ENCODE peak calls at places on chromosomes 16 and 17, in four cellular contexts. One of them, this sample, is unnamed.

GRCh38 chr17:50169881-50170459 is 4.2 kb downstream of the SGCA start:
- DNase-seq in sigmoid colon: no peak
- DNase-seq in stomach: no peak
- DNase-seq in tibial nerve: no peak
- DNase-seq in this sample: no peak

GRCh38 chr17:35373984-35374765 is 754 bp upstream of the SLFN11 start:
- DNase-seq in sigmoid colon: peak
- DNase-seq in tibial nerve: peak
- DNase-seq in stomach: peak
- DNase-seq in this sample: peak

GRCh38 chr16:57519796-57520360 is 16.5 kb downstream of the CCDC102A start:
- DNase-seq in sigmoid colon: peak
- DNase-seq in stomach: peak
- DNase-seq in tibial nerve: peak
- DNase-seq in this sample: peak

GRCh38 chr17:41678907-41679739 is 9.6 kb upstream of the EIF1 start:
- DNase-seq in sigmoid colon: peak
- DNase-seq in tibial nerve: no peak
- DNase-seq in stomach: no peak
- DNase-seq in this sample: no peak

GRCh38 chr17:79706931-79707382 is 23.8 kb upstream of the ENPP7 start:
- DNase-seq in sigmoid colon: peak
- DNase-seq in stomach: no peak
- DNase-seq in tibial nerve: no peak
- DNase-seq in this sample: no peak

GRCh38 chr16:68368602-68368944 is 57.8 kb downstream of the PRMT7 start:
- DNase-seq in tibial nerve: no peak
- DNase-seq in sigmoid colon: no peak
- DNase-seq in stomach: no peak
- DNase-seq in this sample: no peak

GRCh38 chr17:66301418-66301863 is 972 bp upstream of the PRKCA start:
- DNase-seq in stomach: no peak
- DNase-seq in tibial nerve: no peak
- DNase-seq in sigmoid colon: no peak
- DNase-seq in this sample: no peak

GRCh38 chr16:89923640-89924297 is 627 bp downstream of the TUBB3 start:
- DNase-seq in tibial nerve: no peak
- DNase-seq in stomach: no peak
- DNase-seq in sigmoid colon: no peak
- DNase-seq in this sample: no peak

GRCh38 chr17:58337126-58337599 is 8.6 kb upstream of the TSPOAP1 start:
- DNase-seq in sigmoid colon: no peak
- DNase-seq in tibial nerve: no peak
- DNase-seq in stomach: no peak
- DNase-seq in this sample: no peak

GRCh38 chr16:82627811-82628339 is 1.1 kb downstream of the CDH13 start:
- DNase-seq in sigmoid colon: peak
- DNase-seq in tibial nerve: no peak
- DNase-seq in stomach: peak
- DNase-seq in this sample: peak

GRCh38 chr16:47229053-47229640 is 85.4 kb upstream of the NETO2 start:
- DNase-seq in sigmoid colon: no peak
- DNase-seq in stomach: no peak
- DNase-seq in tibial nerve: no peak
- DNase-seq in this sample: no peak

GRCh38 chr17:50165867-50166517 is at the start of gene SGCA:
- DNase-seq in sigmoid colon: no peak
- DNase-seq in stomach: no peak
- DNase-seq in tibial nerve: no peak
- DNase-seq in this sample: no peak

GRCh38 chr16:67280090-67281015 is 1.0 kb downstream of the PLEKHG4 start:
- DNase-seq in stomach: no peak
- DNase-seq in tibial nerve: no peak
- DNase-seq in sigmoid colon: no peak
- DNase-seq in this sample: no peak

GRCh38 chr16:48099455-48099854 is 56.3 kb downstream of the ABCC12 start:
- DNase-seq in sigmoid colon: no peak
- DNase-seq in tibial nerve: no peak
- DNase-seq in stomach: no peak
- DNase-seq in this sample: peak

GRCh38 chr16:30543067-30543466 is 8.4 kb upstream of the ZNF747 start:
- DNase-seq in tibial nerve: no peak
- DNase-seq in sigmoid colon: no peak
- DNase-seq in stomach: no peak
- DNase-seq in this sample: no peak

GRCh38 chr17:49873466-49873865 is 25.6 kb upstream of the TAC4 start:
- DNase-seq in sigmoid colon: no peak
- DNase-seq in stomach: no peak
- DNase-seq in tibial nerve: no peak
- DNase-seq in this sample: no peak

GRCh38 chr16:31513126-31513525 is 4.9 kb upstream of the RUSF1 start:
- DNase-seq in stomach: no peak
- DNase-seq in tibial nerve: no peak
- DNase-seq in sigmoid colon: no peak
- DNase-seq in this sample: no peak

GRCh38 chr17:9672266-9672665 is 26.9 kb downstream of the USP43 start:
- DNase-seq in stomach: no peak
- DNase-seq in sigmoid colon: no peak
- DNase-seq in tibial nerve: no peak
- DNase-seq in this sample: no peak

GRCh38 chr16:81485824-81486554 is 41.4 kb downstream of the CMIP start:
- DNase-seq in sigmoid colon: no peak
- DNase-seq in tibial nerve: no peak
- DNase-seq in stomach: no peak
- DNase-seq in this sample: no peak

GRCh38 chr16:20868890-20869289 is 31.3 kb downstream of the DCUN1D3 start:
- DNase-seq in sigmoid colon: peak
- DNase-seq in stomach: peak
- DNase-seq in tibial nerve: peak
- DNase-seq in this sample: peak

GRCh38 chr17:79669861-79670260 is 59.0 kb upstream of the RBFOX3 start:
- DNase-seq in stomach: no peak
- DNase-seq in sigmoid colon: no peak
- DNase-seq in tibial nerve: no peak
- DNase-seq in this sample: no peak

GRCh38 chr17:2396568-2397246 is 4.2 kb downstream of the MNT start:
- DNase-seq in sigmoid colon: peak
- DNase-seq in stomach: peak
- DNase-seq in tibial nerve: peak
- DNase-seq in this sample: peak

GRCh38 chr16:21603920-21604319 is 4.5 kb downstream of the METTL9 start:
- DNase-seq in sigmoid colon: no peak
- DNase-seq in tibial nerve: no peak
- DNase-seq in stomach: no peak
- DNase-seq in this sample: no peak

GRCh38 chr17:2393184-2393953 is 7.5 kb downstream of the MNT start:
- DNase-seq in stomach: peak
- DNase-seq in sigmoid colon: peak
- DNase-seq in tibial nerve: peak
- DNase-seq in this sample: peak

GRCh38 chr17:68248886-68249872 is 1.3 kb downstream of the AMZ2 start:
- DNase-seq in stomach: no peak
- DNase-seq in sigmoid colon: no peak
- DNase-seq in tibial nerve: no peak
- DNase-seq in this sample: no peak

GRCh38 chr16:27253526-27253930 is 15.0 kb downstream of the NSMCE1 start:
- DNase-seq in stomach: no peak
- DNase-seq in sigmoid colon: no peak
- DNase-seq in tibial nerve: no peak
- DNase-seq in this sample: peak

GRCh38 chr17:28372203-28372944 is 880 bp downstream of the SARM1 start:
- DNase-seq in sigmoid colon: no peak
- DNase-seq in stomach: no peak
- DNase-seq in tibial nerve: no peak
- DNase-seq in this sample: no peak

GRCh38 chr16:17835118-17835949 is 364.6 kb upstream of the XYLT1 start:
- DNase-seq in tibial nerve: no peak
- DNase-seq in stomach: no peak
- DNase-seq in sigmoid colon: no peak
- DNase-seq in this sample: no peak

GRCh38 chr17:72193395-72194106 is 72.7 kb downstream of the SOX9 start:
- DNase-seq in tibial nerve: no peak
- DNase-seq in stomach: no peak
- DNase-seq in sigmoid colon: no peak
- DNase-seq in this sample: no peak

GRCh38 chr17:7237761-7238417 is 1.4 kb downstream of the PHF23 start:
- DNase-seq in stomach: peak
- DNase-seq in tibial nerve: peak
- DNase-seq in sigmoid colon: peak
- DNase-seq in this sample: no peak
- TF ChIP-seq POLR2A in stomach: no peak
- TF ChIP-seq POLR2A in tibial nerve: no peak
- TF ChIP-seq POLR2A in sigmoid colon: no peak
- TF ChIP-seq POLR2A in this sample: peak

GRCh38 chr17:29389994-29390855 is at the start of gene TAOK1:
- DNase-seq in tibial nerve: peak
- DNase-seq in sigmoid colon: peak
- DNase-seq in stomach: peak
- DNase-seq in this sample: peak

GRCh38 chr17:29394761-29395160 is 4.6 kb downstream of the TAOK1 start:
- DNase-seq in stomach: no peak
- DNase-seq in tibial nerve: no peak
- DNase-seq in sigmoid colon: peak
- DNase-seq in this sample: no peak

GRCh38 chr17:29388937-29389336 is 1.2 kb upstream of the TAOK1 start:
- DNase-seq in stomach: no peak
- DNase-seq in sigmoid colon: no peak
- DNase-seq in tibial nerve: no peak
- DNase-seq in this sample: no peak

GRCh38 chr17:29393451-29393850 is 3.3 kb downstream of the TAOK1 start:
- DNase-seq in stomach: no peak
- DNase-seq in sigmoid colon: no peak
- DNase-seq in tibial nerve: no peak
- DNase-seq in this sample: no peak

DNA sequence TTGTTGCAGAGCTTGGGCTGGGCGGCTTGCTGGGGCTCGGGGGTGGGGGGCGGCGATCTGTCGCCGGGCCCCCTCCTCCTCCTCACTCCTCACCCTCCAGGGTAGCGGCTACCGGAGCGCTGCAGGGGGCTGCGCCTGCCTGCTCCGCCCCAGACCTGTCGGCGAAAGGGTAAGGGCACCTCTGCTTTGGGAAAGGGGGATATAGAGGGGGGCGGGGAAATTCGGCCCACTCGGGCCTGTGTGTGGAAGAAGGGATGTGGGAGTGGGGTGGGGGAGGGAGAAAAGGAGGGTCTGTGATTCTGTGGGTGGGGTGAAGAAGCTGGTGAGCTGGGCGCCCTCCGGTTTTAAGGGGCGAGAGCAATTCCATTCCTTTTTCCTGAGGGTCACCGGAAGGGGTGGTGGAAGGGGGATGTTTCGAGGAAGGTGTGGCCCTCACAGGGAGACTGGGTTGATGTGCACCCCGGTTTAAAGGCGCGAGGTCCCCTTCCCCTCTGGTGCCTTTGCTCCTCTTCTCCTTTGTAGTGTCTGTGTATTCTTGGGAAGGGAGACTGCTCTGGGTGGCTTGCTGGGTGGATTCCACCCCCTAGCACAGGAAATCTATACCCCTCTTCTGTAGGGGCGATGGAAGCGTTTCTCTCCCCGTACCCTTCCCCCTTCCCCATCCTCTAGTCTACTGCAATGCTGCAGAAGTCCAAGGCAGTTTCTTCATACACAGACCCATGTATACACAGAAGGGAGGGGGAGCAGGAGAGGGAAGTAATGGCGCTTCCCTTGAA is 881 bp downstream of the TAOK1 start:
- DNase-seq in stomach: no peak
- DNase-seq in tibial nerve: no peak
- DNase-seq in sigmoid colon: no peak
- DNase-seq in this sample: peak
- TF ChIP-seq POLR2A in stomach: no peak
- TF ChIP-seq POLR2A in tibial nerve: no peak
- TF ChIP-seq POLR2A in sigmoid colon: no peak
- TF ChIP-seq POLR2A in this sample: no peak

GRCh38 chr16:85674418-85674755 is 14.4 kb downstream of the GINS2 start:
- DNase-seq in stomach: no peak
- DNase-seq in sigmoid colon: no peak
- DNase-seq in tibial nerve: no peak
- DNase-seq in this sample: no peak

GRCh38 chr16:85674828-85675227 is 13.9 kb downstream of the GINS2 start:
- DNase-seq in tibial nerve: no peak
- DNase-seq in sigmoid colon: no peak
- DNase-seq in stomach: no peak
- DNase-seq in this sample: no peak

GRCh38 chr16:85675528-85675927 is 13.2 kb downstream of the GINS2 start:
- DNase-seq in tibial nerve: no peak
- DNase-seq in stomach: no peak
- DNase-seq in sigmoid colon: no peak
- DNase-seq in this sample: no peak

GRCh38 chr16:85676466-85676865 is 12.3 kb downstream of the GINS2 start:
- DNase-seq in stomach: no peak
- DNase-seq in sigmoid colon: no peak
- DNase-seq in tibial nerve: no peak
- DNase-seq in this sample: no peak

GRCh38 chr16:85673529-85674417 is 15.0 kb downstream of the GINS2 start:
- DNase-seq in tibial nerve: no peak
- DNase-seq in sigmoid colon: no peak
- DNase-seq in stomach: peak
- DNase-seq in this sample: no peak
- TF ChIP-seq POLR2A in tibial nerve: no peak
- TF ChIP-seq POLR2A in sigmoid colon: no peak
- TF ChIP-seq POLR2A in stomach: no peak
- TF ChIP-seq POLR2A in this sample: no peak

GRCh38 chr17:40343126-40344119 is 21.1 kb downstream of the GJD3 start:
- DNase-seq in stomach: no peak
- DNase-seq in tibial nerve: no peak
- DNase-seq in sigmoid colon: no peak
- DNase-seq in this sample: no peak
- TF ChIP-seq POLR2A in stomach: no peak
- TF ChIP-seq POLR2A in tibial nerve: no peak
- TF ChIP-seq POLR2A in sigmoid colon: no peak
- TF ChIP-seq POLR2A in this sample: no peak

DNA sequence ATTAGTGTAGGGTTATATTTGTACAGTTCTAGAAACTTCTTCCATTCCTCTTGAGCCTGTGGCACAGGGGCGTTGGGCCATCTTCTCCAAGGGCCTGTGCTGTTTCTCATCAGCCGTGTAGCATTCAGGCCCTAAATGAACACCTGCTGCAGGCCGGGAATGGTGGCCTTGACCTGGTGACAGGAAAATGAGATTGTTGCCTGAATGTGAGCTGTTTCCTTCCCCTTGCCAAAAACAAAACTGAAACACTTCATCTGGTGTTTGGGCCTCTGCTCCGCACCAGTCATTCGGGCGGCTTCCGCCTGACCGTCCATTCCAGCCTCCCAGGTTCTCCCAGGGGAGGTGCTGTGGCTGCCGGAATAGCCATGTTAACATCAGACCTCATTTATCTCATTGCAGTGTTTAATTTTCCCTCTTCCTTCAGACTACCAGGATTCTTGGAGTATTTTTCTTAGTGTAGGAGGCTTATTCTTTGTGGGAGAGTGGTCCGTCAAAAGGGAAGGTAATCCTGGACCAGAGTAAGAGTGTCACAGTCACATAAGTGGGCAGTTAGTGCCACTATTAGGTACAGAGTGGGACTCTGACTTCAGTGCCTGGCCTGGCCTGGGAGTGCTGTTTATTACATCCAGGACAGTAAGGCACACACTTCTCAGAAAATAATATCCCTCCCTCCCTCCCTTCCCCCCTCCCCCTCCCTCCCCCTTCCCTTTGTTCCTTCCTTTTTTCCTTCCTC is 61.9 kb downstream of the WWP2 start:
- DNase-seq in tibial nerve: peak
- DNase-seq in stomach: peak
- DNase-seq in sigmoid colon: peak
- DNase-seq in this sample: no peak
- TF ChIP-seq POLR2A in tibial nerve: no peak
- TF ChIP-seq POLR2A in stomach: no peak
- TF ChIP-seq POLR2A in sigmoid colon: no peak
- TF ChIP-seq POLR2A in this sample: no peak

This sample was measured in H54.